ENCODE peak calls at places on chromosomes 4 and X, in seven cellular contexts. C, V, I, W, D, M and O are unnamed samples.

GRCh38 chr4:14428125-14428524 is 574.2 kb upstream of the CPEB2 start:
- DNase-seq in C (no peak), V (no peak), I (peak), W (no peak), D (no peak), M (no peak), O (no peak)

GRCh38 chr4:24582235-24582863 is 2.0 kb downstream of the DHX15 start:
- DNase-seq in C (no peak), V (no peak), I (no peak), W (no peak), D (no peak), M (no peak), O (no peak)

GRCh38 chrX:18616688-18617087 is 55.2 kb downstream of the RS1 start:
- DNase-seq in C (no peak), V (no peak), I (no peak), W (no peak), D (no peak), M (no peak), O (no peak)

GRCh38 chrX:85922821-85923220 is 124.5 kb downstream of the CHM start:
- DNase-seq in C (no peak), V (no peak), I (peak), W (no peak), D (no peak), M (peak), O (no peak)

GRCh38 chrX:38806875-38807601 is 5.8 kb downstream of the MID1IP1 start:
- DNase-seq in C (no peak), V (no peak), I (no peak), W (no peak), D (peak), M (no peak), O (no peak)

GRCh38 chr4:112005027-112005426 is 140.2 kb upstream of the FAM241A start:
- DNase-seq in C (no peak), V (no peak), I (no peak), W (no peak), D (no peak), M (no peak), O (no peak)

GRCh38 chrX:124651031-124651430 is 304.7 kb downstream of the SH2D1A start:
- DNase-seq in C (no peak), V (no peak), I (no peak), W (no peak), D (no peak), M (no peak), O (no peak)

GRCh38 chr4:7358100-7358735 is 76.5 kb downstream of the PSAPL1 start:
- DNase-seq in C (no peak), V (peak), I (peak), W (no peak), D (no peak), M (peak), O (no peak)

GRCh38 chr4:182144621-182145359 is 98.4 kb upstream of the TENM3 start:
- DNase-seq in C (no peak), V (no peak), I (no peak), W (no peak), D (no peak), M (no peak), O (no peak)

GRCh38 chr4:15545371-15545770 is 75.7 kb downstream of the CC2D2A start:
- DNase-seq in C (no peak), V (no peak), I (no peak), W (no peak), D (no peak), M (no peak), O (no peak)

GRCh38 chr4:3346146-3346545 is 53.3 kb downstream of the RGS12 start:
- DNase-seq in C (no peak), V (peak), I (peak), W (peak), D (no peak), M (peak), O (no peak)

GRCh38 chrX:140087865-140088264 is 122.5 kb upstream of the CXorf66 start:
- DNase-seq in C (no peak), V (no peak), I (no peak), W (no peak), D (no peak), M (no peak), O (no peak)

GRCh38 chr4:184801781-184802180 is 24.0 kb downstream of the ACSL1 start:
- DNase-seq in C (no peak), V (no peak), I (peak), W (no peak), D (no peak), M (no peak), O (no peak)

GRCh38 chr4:24763631-24764302 is 31.6 kb upstream of the SOD3 start:
- DNase-seq in C (no peak), V (no peak), I (peak), W (no peak), D (no peak), M (peak), O (no peak)

GRCh38 chr4:122224348-122224747 is 72.2 kb downstream of the BLTP1 start:
- DNase-seq in C (no peak), V (no peak), I (peak), W (peak), D (no peak), M (peak), O (no peak)

GRCh38 chr4:176805155-176805554 is 12.4 kb upstream of the VEGFC start:
- DNase-seq in C (no peak), V (no peak), I (peak), W (no peak), D (no peak), M (peak), O (no peak)

GRCh38 chrX:101482296-101482695 is 3.0 kb upstream of the ARMCX4 start:
- DNase-seq in C (no peak), V (no peak), I (peak), W (no peak), D (no peak), M (peak), O (no peak)

GRCh38 chrX:69615323-69615722 is 590 bp upstream of the EDA start:
- DNase-seq in C (no peak), V (no peak), I (no peak), W (no peak), D (no peak), M (no peak), O (no peak)

DNA sequence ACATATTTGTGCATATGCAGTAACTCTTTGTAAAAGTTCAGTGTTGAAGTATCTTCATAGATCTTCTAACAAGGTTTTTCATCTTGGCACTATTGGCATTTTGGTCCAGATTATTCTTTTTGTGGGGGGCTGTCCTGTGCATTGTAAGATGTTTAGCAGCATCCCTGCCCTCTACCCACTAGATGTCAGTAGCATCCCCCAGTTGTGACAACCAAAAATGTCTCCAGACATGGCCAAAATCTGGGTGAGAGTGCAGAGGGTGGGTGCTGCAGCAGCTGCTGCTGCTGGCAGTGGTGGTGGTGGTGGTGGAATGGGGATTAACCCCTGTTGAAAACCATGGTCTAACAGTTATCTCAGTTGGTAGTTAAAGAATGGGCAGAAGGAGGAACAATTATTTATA is 370.0 kb downstream of the GPAT3 start:
- DNase-seq in C (no peak), V (no peak), I (no peak), W (no peak), D (no peak), M (no peak), O (no peak)
- TF ChIP-seq CTCF in C (no peak), V (peak), I (peak), W (no peak), D (no peak), M (peak), O (no peak)

DNA sequence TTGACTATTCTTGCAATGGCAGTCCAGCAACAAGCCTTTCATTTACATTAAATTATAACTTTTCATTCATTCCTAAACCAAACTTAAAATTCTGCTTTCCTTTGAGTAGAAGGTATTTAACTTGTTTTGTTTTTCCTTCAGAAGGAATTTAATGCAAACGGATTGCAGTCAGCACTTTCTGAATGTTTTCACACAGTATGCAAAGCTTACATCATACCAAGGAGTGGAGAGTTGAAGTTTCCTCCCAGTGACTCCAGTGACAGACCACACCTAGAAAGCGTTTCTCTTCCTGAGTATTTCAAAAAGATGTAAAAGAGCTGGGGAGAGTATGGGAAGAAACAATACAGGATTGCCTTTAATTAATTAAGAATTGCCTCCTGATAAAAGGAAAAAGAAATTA is 8.1 kb downstream of the EPGN start:
- DNase-seq in C (no peak), V (no peak), I (peak), W (no peak), D (no peak), M (peak), O (no peak)
- TF ChIP-seq CTCF in C (no peak), V (no peak), I (no peak), W (no peak), D (no peak), M (no peak), O (no peak)

GRCh38 chr4:142840516-142841123 is 5.5 kb downstream of the INPP4B start:
- DNase-seq in C (no peak), V (peak), I (peak), W (no peak), D (no peak), M (peak), O (no peak)
- TF ChIP-seq CTCF in C (peak), V (peak), I (peak), W (peak), D (peak), M (peak), O (peak)

DNA sequence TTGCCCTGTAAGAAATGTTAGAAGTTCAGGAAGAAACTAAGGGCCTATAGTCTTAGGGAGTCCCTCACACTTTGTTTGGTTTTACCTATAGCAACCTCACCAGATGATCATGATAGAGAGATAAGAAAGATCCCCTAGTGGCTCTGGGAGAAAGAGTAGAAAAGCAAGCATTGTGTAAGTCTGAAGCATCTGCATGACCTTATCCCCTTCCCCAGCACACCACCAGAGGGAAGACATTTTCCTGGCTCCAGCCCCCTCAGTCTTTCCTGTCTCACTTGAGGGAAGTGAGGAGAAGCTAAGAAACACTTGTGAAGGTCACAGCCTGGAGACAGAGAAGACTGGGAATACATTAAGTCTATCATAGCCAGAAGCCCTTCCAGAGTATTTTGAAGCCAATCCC is 154.0 kb downstream of the EVC2 start:
- DNase-seq in C (no peak), V (no peak), I (no peak), W (no peak), D (no peak), M (peak), O (no peak)
- TF ChIP-seq CTCF in C (no peak), V (no peak), I (no peak), W (no peak), D (no peak), M (peak), O (no peak)

GRCh38 chr4:4766570-4766969 is 92.9 kb upstream of the MSX1 start:
- DNase-seq in C (no peak), V (no peak), I (no peak), W (no peak), D (no peak), M (peak), O (no peak)

GRCh38 chr4:4762909-4763814 is 96.3 kb upstream of the MSX1 start:
- DNase-seq in C (no peak), V (peak), I (no peak), W (no peak), D (no peak), M (peak), O (no peak)

GRCh38 chr4:4763815-4764202 is 95.7 kb upstream of the MSX1 start:
- DNase-seq in C (no peak), V (peak), I (no peak), W (no peak), D (no peak), M (peak), O (no peak)

GRCh38 chr4:4764506-4764905 is 95.0 kb upstream of the MSX1 start:
- DNase-seq in C (no peak), V (no peak), I (no peak), W (no peak), D (no peak), M (no peak), O (no peak)

GRCh38 chr4:4765811-4766210 is 93.7 kb upstream of the MSX1 start:
- DNase-seq in C (no peak), V (no peak), I (no peak), W (no peak), D (no peak), M (peak), O (no peak)
- TF ChIP-seq CTCF in C (no peak), V (no peak), I (no peak), W (no peak), D (no peak), M (peak), O (no peak)

DNA sequence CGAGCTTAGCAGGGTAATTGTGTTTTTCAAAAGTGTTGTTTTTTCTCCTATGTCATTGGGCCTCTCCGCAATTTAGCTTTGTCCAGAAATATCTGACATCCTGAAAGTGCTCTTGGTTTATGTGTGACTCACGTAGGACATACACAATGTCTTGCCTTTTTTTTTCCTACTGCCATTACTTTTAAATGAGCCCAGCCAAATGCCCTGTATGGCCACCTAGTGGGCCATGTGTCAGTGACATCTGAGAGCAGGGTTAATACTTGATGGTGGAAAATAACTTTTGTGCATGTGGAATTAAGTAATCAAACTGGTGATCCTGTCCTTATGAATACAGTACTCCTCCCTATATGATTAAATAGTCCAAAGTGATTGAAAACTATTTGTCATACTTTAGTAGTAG is 1411.1 kb upstream of the TENM3 start:
- DNase-seq in C (no peak), V (no peak), I (no peak), W (no peak), D (no peak), M (no peak), O (no peak)
- TF ChIP-seq CTCF in C (no peak), V (peak), I (no peak), W (no peak), D (no peak), M (peak), O (no peak)

DNA sequence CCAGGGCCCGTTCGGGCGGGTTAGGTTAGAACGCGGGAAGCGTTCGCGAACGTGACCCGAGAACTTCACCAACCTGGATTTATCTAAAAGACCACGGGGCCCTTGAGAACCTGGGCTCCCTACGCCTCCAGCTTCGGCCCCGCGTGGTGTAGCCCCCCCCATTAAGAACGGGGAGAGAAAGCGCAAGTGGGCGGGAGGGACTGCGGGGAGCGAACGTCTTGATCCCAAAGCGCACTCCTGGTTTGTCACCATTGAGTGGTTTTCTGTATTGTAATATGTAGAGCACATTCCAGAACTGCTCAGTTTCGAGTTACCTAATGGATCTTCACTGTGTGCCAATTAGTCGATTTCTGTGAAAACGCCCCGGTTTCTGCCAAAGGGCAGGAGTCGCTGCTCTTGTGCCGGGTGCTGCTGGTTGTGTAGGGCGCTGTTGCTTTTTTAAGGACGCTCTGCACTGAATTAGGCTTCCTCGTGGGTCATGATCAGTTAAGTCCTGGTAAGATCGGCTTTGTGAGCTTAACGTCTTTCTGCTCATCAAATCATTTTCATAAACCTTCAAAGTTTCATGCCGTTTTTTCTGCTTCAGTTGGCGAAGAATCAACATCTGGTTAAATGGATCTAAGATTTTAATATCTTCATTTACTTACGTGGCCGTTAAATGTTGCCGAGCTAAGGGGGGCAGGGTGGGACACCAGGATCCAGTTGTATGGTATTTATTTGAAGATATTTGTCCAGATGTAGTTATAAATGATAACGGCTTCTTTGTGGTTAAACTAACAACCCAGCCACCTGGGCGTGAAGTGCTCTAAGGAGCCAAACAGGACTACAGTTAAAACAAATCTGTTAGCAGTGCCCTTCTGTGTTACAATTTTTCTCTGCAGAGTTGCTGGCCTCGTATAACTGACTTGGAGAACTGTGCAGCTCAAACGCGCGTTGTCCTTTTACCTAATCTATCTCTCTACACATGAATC is 808 bp downstream of the MND1 start:
- DNase-seq in C (peak), V (peak), I (peak), W (peak), D (no peak), M (peak), O (no peak)
- TF ChIP-seq CTCF in C (no peak), V (no peak), I (no peak), W (no peak), D (no peak), M (no peak), O (no peak)

GRCh38 chrX:39859991-39860861 is 237.5 kb downstream of the BCOR start:
- DNase-seq in C (peak), V (peak), I (peak), W (peak), D (no peak), M (peak), O (no peak)
- TF ChIP-seq CTCF in C (no peak), V (no peak), I (no peak), W (no peak), D (no peak), M (no peak), O (no peak)

GRCh38 chr4:186104895-186105720 is 604 bp downstream of the FAM149A start:
- DNase-seq in C (peak), V (no peak), I (no peak), W (no peak), D (peak), M (peak), O (no peak)
- TF ChIP-seq CTCF in C (no peak), V (no peak), I (no peak), W (no peak), D (no peak), M (no peak), O (no peak)